ENCODE peak calls at places on chromosomes 5 and 9, in nine cellular contexts. P is GM12878, Y is hepatocyte, U is mammary epithelial cell, A is PC-9, N is fibroblast of lung, M is astrocyte, V is GM23338, T is HepG2. E is an unnamed sample.
A peak's percentile ranks its signal among the peaks of the same experiment; 100 is the strongest.

GRCh38 chr5:178483620-178484019 is 106.6 kb downstream of the COL23A1 start:
- DNase-seq in P (no peak), Y (no peak), U (no peak), A (no peak), N (no peak), M (no peak), V (no peak), T (no peak), E (peak; percentile 92)

GRCh38 chr9:30732060-30732459 is 1652.4 kb upstream of the ACO1 start:
- DNase-seq in P (no peak), Y (no peak), U (no peak), A (no peak), N (no peak), M (no peak), V (peak; percentile 45), T (peak; percentile 2), E (no peak)

GRCh38 chr5:67244345-67244793 is 47.8 kb upstream of the CD180 start:
- DNase-seq in P (no peak), Y (peak; percentile 42), U (no peak), A (no peak), N (peak; percentile 29), M (no peak), V (no peak), T (peak; percentile 28), E (no peak)

GRCh38 chr9:84366683-84367082 is 26.1 kb upstream of the SLC28A3 start:
- DNase-seq in P (no peak), Y (no peak), U (peak; percentile 9), A (no peak), N (no peak), M (no peak), V (no peak), T (no peak), E (no peak)

GRCh38 chr9:12781334-12781733 is 6.5 kb downstream of the LURAP1L start:
- DNase-seq in P (no peak), Y (no peak), U (no peak), A (no peak), N (no peak), M (no peak), V (no peak), T (no peak), E (no peak)

GRCh38 chr5:38107096-38107495 is 151.3 kb upstream of the EGFLAM start:
- DNase-seq in P (no peak), Y (no peak), U (no peak), A (no peak), N (no peak), M (no peak), V (no peak), T (no peak), E (no peak)

GRCh38 chr9:135020481-135021392 is 66.7 kb upstream of the OLFM1 start:
- DNase-seq in P (no peak), Y (no peak), U (no peak), A (no peak), N (no peak), M (no peak), V (no peak), T (no peak), E (no peak)

GRCh38 chr9:117116084-117116483 is 298.8 kb downstream of the ASTN2 start:
- DNase-seq in P (peak; percentile 33), Y (no peak), U (no peak), A (no peak), N (peak; percentile 16), M (no peak), V (no peak), T (no peak), E (no peak)

GRCh38 chr5:52202256-52202655 is 585.5 kb upstream of the ITGA1 start:
- DNase-seq in P (no peak), Y (no peak), U (no peak), A (no peak), N (no peak), M (no peak), V (no peak), T (no peak), E (no peak)

GRCh38 chr5:176466245-176466871 is 18.2 kb downstream of the FAF2 start:
- DNase-seq in P (no peak), Y (peak; percentile 36), U (peak; percentile 65), A (no peak), N (peak; percentile 79), M (peak; percentile 76), V (no peak), T (peak; percentile 56), E (no peak)

GRCh38 chr5:89043676-89044075 is 160.7 kb upstream of the MEF2C start:
- DNase-seq in P (no peak), Y (no peak), U (peak; percentile 66), A (no peak), N (peak; percentile 82), M (peak; percentile 75), V (no peak), T (peak; percentile 5), E (no peak)

GRCh38 chr5:153835891-153836515 is 202.7 kb downstream of the FAM114A2 start:
- DNase-seq in P (no peak), Y (no peak), U (no peak), A (no peak), N (no peak), M (no peak), V (no peak), T (no peak), E (no peak)

GRCh38 chr5:150853560-150853959 is 7.2 kb downstream of the IRGM start:
- DNase-seq in P (no peak), Y (no peak), U (no peak), A (no peak), N (no peak), M (no peak), V (no peak), T (no peak), E (no peak)

GRCh38 chr9:135550344-135550918 is 4.5 kb downstream of the OBP2A start:
- DNase-seq in P (no peak), Y (no peak), U (no peak), A (no peak), N (no peak), M (no peak), V (no peak), T (no peak), E (no peak)

DNA sequence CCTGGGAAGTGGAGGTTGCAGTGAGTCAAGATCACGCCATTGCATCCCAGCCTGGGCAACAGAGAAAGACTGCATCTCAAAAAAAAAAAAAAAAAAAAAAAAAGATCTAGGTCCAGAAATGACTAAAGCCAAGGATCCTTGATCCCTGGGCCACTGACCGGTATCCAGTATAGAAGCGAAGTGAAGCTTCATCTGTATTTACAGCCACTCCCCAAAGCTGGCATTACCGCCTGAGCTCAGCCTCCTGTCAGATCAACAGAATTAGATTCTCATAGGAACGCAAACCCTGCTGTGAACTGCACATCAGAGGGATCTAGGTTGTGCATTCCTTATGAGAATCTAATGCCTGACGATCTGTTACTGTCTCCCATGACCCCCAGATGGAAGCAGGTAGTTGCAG is 9.3 kb downstream of the CSNK1A1 start:
- DNase-seq in P (no peak), Y (no peak), U (no peak), A (no peak), N (no peak), M (no peak), V (no peak), T (no peak), E (no peak)
- H4K20me1 ChIP-seq in P (no peaks in the 10 kb centered on the region), Y (peaks cover 99% of the 10 kb centered on the region), U (peaks cover 11% of the 10 kb centered on the region), A (peaks cover 90% of the 10 kb centered on the region), N (peaks cover 2% of the 10 kb centered on the region), M (peaks cover 88% of the 10 kb centered on the region), V (peaks cover 72% of the 10 kb centered on the region), T (peaks cover 62% of the 10 kb centered on the region), E (peaks cover 67% of the 10 kb centered on the region)

GRCh38 chr5:125485003-125485641 is 738.7 kb upstream of the ZNF608 start:
- DNase-seq in P (no peak), Y (peak; percentile 68), U (peak; percentile 99), A (no peak), N (peak; percentile 100), M (peak; percentile 100), V (peak; percentile 21), T (no peak), E (no peak)
- H3K4me2 ChIP-seq in P (no peak overlapping the region), Y (peak overlapping the region; percentile 66), U (peak overlapping the region; percentile 81), A (peak overlapping the region; percentile 62), N (peak overlapping the region; percentile 70), M (peak overlapping the region; percentile 80), V (peak overlapping the region; percentile 13), T (no peak overlapping the region), E (no peak overlapping the region)

GRCh38 chr5:135718151-135718550 is 116.3 kb upstream of the SLC25A48 start:
- DNase-seq in P (no peak), Y (peak; percentile 58), U (peak; percentile 85), A (no peak), N (peak; percentile 50), M (peak; percentile 44), V (no peak), T (no peak), E (no peak)

GRCh38 chr5:135709998-135710670 is 124.3 kb upstream of the SLC25A48 start:
- DNase-seq in P (no peak), Y (peak; percentile 29), U (no peak), A (no peak), N (no peak), M (no peak), V (no peak), T (peak; percentile 51), E (no peak)

GRCh38 chr5:135713516-135713915 is 120.9 kb upstream of the SLC25A48 start:
- DNase-seq in P (no peak), Y (no peak), U (no peak), A (no peak), N (no peak), M (no peak), V (no peak), T (no peak), E (no peak)

GRCh38 chr5:135715267-135716050 is 119.0 kb upstream of the SLC25A48 start:
- DNase-seq in P (no peak), Y (no peak), U (peak; percentile 47), A (no peak), N (peak; percentile 8), M (no peak), V (no peak), T (no peak), E (no peak)

GRCh38 chr5:135714126-135714894 is 120.2 kb upstream of the SLC25A48 start:
- DNase-seq in P (no peak), Y (no peak), U (no peak), A (no peak), N (peak; percentile 32), M (peak; percentile 10), V (no peak), T (no peak), E (no peak)
- H3K4me3 ChIP-seq in P (no peak overlapping the region), Y (no peak overlapping the region), U (no peak overlapping the region), A (no peak overlapping the region), N (no peak overlapping the region), M (no peak overlapping the region), V (no peak overlapping the region), T (no peak overlapping the region), E (no peak overlapping the region)

GRCh38 chr5:14851999-14852526 is 19.5 kb downstream of the ANKH start:
- DNase-seq in P (no peak), Y (no peak), U (no peak), A (no peak), N (no peak), M (no peak), V (no peak), T (no peak), E (no peak)

GRCh38 chr5:14854806-14855205 is 16.8 kb downstream of the ANKH start:
- DNase-seq in P (no peak), Y (no peak), U (no peak), A (no peak), N (no peak), M (no peak), V (no peak), T (no peak), E (no peak)

GRCh38 chr5:14852779-14853178 is 18.8 kb downstream of the ANKH start:
- DNase-seq in P (no peak), Y (no peak), U (no peak), A (no peak), N (no peak), M (no peak), V (no peak), T (no peak), E (no peak)

GRCh38 chr5:14851597-14851996 is 20.0 kb downstream of the ANKH start:
- DNase-seq in P (no peak), Y (no peak), U (no peak), A (no peak), N (no peak), M (no peak), V (no peak), T (no peak), E (no peak)

GRCh38 chr5:14853685-14854084 is 17.9 kb downstream of the ANKH start:
- DNase-seq in P (no peak), Y (no peak), U (no peak), A (no peak), N (no peak), M (no peak), V (no peak), T (no peak), E (no peak)
- H4K20me1 ChIP-seq in P (no peaks in the 10 kb centered on the region), Y (no peaks in the 10 kb centered on the region), U (no peaks in the 10 kb centered on the region), A (no peaks in the 10 kb centered on the region), N (no peaks in the 10 kb centered on the region), M (peaks cover 30% of the 10 kb centered on the region), V (no peaks in the 10 kb centered on the region), T (no peaks in the 10 kb centered on the region), E (peaks cover 45% of the 10 kb centered on the region)